ENCODE peak calls at places on chromosomes 4 and X, in ten cellular contexts. One of them, this sample, is unnamed.

GRCh38 chr4:44160776-44161377 is 287.7 kb downstream of the KCTD8 start:
- DNase-seq in HepG2: no peak
- DNase-seq in endothelial cell of umbilical vein: peak; percentile 71
- DNase-seq in mammary epithelial cell: peak; percentile 49
- DNase-seq in DND-41: no peak
- DNase-seq in astrocyte: no peak
- DNase-seq in neural progenitor cell: no peak
- DNase-seq in PC-3: no peak
- DNase-seq in MM.1S: no peak
- DNase-seq in fibroblast of lung: no peak
- DNase-seq in this sample: no peak

GRCh38 chr4:147822128-147822527 is 90.2 kb downstream of the ARHGAP10 start:
- DNase-seq in HepG2: peak; percentile 39
- DNase-seq in endothelial cell of umbilical vein: peak; percentile 37
- DNase-seq in mammary epithelial cell: peak; percentile 98
- DNase-seq in DND-41: no peak
- DNase-seq in astrocyte: peak; percentile 65
- DNase-seq in neural progenitor cell: no peak
- DNase-seq in PC-3: no peak
- DNase-seq in MM.1S: no peak
- DNase-seq in fibroblast of lung: peak; percentile 89
- DNase-seq in this sample: peak; percentile 27

GRCh38 chr4:98617358-98618047 is 40.9 kb downstream of the TSPAN5 start:
- DNase-seq in HepG2: no peak
- DNase-seq in endothelial cell of umbilical vein: peak; percentile 49
- DNase-seq in mammary epithelial cell: no peak
- DNase-seq in DND-41: no peak
- DNase-seq in astrocyte: no peak
- DNase-seq in neural progenitor cell: no peak
- DNase-seq in PC-3: no peak
- DNase-seq in MM.1S: no peak
- DNase-seq in fibroblast of lung: no peak
- DNase-seq in this sample: no peak

GRCh38 chr4:109162759-109163158 is 139.7 kb downstream of the COL25A1 start:
- DNase-seq in HepG2: no peak
- DNase-seq in endothelial cell of umbilical vein: no peak
- DNase-seq in mammary epithelial cell: no peak
- DNase-seq in DND-41: no peak
- DNase-seq in astrocyte: no peak
- DNase-seq in neural progenitor cell: no peak
- DNase-seq in PC-3: no peak
- DNase-seq in MM.1S: no peak
- DNase-seq in fibroblast of lung: no peak
- DNase-seq in this sample: no peak

GRCh38 chrX:103792916-103793540 is 16.4 kb downstream of the PLP1 start:
- DNase-seq in HepG2: no peak
- DNase-seq in endothelial cell of umbilical vein: no peak
- DNase-seq in mammary epithelial cell: peak; percentile 77
- DNase-seq in DND-41: no peak
- DNase-seq in astrocyte: peak; percentile 67
- DNase-seq in neural progenitor cell: no peak
- DNase-seq in PC-3: peak; percentile 82
- DNase-seq in MM.1S: no peak
- DNase-seq in fibroblast of lung: peak; percentile 85
- DNase-seq in this sample: peak; percentile 80

GRCh38 chrX:19751068-19751467 is 136.3 kb downstream of the SH3KBP1 start:
- DNase-seq in HepG2: no peak
- DNase-seq in endothelial cell of umbilical vein: no peak
- DNase-seq in mammary epithelial cell: no peak
- DNase-seq in DND-41: peak; percentile 37
- DNase-seq in astrocyte: no peak
- DNase-seq in neural progenitor cell: peak; percentile 28
- DNase-seq in PC-3: peak; percentile 1
- DNase-seq in MM.1S: no peak
- DNase-seq in fibroblast of lung: no peak
- DNase-seq in this sample: peak; percentile 6

GRCh38 chr4:57110635-57111546 is 706 bp upstream of the IGFBP7 start:
- DNase-seq in HepG2: no peak
- DNase-seq in endothelial cell of umbilical vein: peak; percentile 82
- DNase-seq in mammary epithelial cell: peak; percentile 64
- DNase-seq in DND-41: peak; percentile 48
- DNase-seq in astrocyte: peak; percentile 80
- DNase-seq in neural progenitor cell: peak; percentile 81
- DNase-seq in PC-3: no peak
- DNase-seq in MM.1S: peak; percentile 75
- DNase-seq in fibroblast of lung: peak; percentile 70
- DNase-seq in this sample: peak; percentile 74

GRCh38 chrX:130060122-130061069 is 49.9 kb downstream of the ELF4 start:
- DNase-seq in HepG2: peak; percentile 30
- DNase-seq in endothelial cell of umbilical vein: peak; percentile 59
- DNase-seq in mammary epithelial cell: peak; percentile 67
- DNase-seq in DND-41: peak; percentile 75
- DNase-seq in astrocyte: peak; percentile 11
- DNase-seq in neural progenitor cell: peak; percentile 85
- DNase-seq in PC-3: peak; percentile 86
- DNase-seq in MM.1S: peak; percentile 77
- DNase-seq in fibroblast of lung: peak; percentile 53
- DNase-seq in this sample: peak; percentile 79

GRCh38 chr4:39721788-39722187 is 23.9 kb downstream of the UBE2K start:
- DNase-seq in HepG2: no peak
- DNase-seq in endothelial cell of umbilical vein: no peak
- DNase-seq in mammary epithelial cell: no peak
- DNase-seq in DND-41: no peak
- DNase-seq in astrocyte: no peak
- DNase-seq in neural progenitor cell: no peak
- DNase-seq in PC-3: no peak
- DNase-seq in MM.1S: no peak
- DNase-seq in fibroblast of lung: no peak
- DNase-seq in this sample: no peak

GRCh38 chr4:94014484-94015136 is 186.1 kb downstream of the ATOH1 start:
- DNase-seq in HepG2: no peak
- DNase-seq in endothelial cell of umbilical vein: no peak
- DNase-seq in mammary epithelial cell: no peak
- DNase-seq in DND-41: no peak
- DNase-seq in astrocyte: no peak
- DNase-seq in neural progenitor cell: no peak
- DNase-seq in PC-3: no peak
- DNase-seq in MM.1S: no peak
- DNase-seq in fibroblast of lung: no peak
- DNase-seq in this sample: no peak

GRCh38 chr4:1310031-1310795 is 20.5 kb downstream of the MAEA start:
- DNase-seq in HepG2: no peak
- DNase-seq in endothelial cell of umbilical vein: no peak
- DNase-seq in mammary epithelial cell: peak; percentile 76
- DNase-seq in DND-41: no peak
- DNase-seq in astrocyte: no peak
- DNase-seq in neural progenitor cell: no peak
- DNase-seq in PC-3: no peak
- DNase-seq in MM.1S: no peak
- DNase-seq in fibroblast of lung: no peak
- DNase-seq in this sample: no peak

GRCh38 chr4:125741825-125742452 is 427.2 kb downstream of the FAT4 start:
- DNase-seq in HepG2: peak; percentile 1
- DNase-seq in endothelial cell of umbilical vein: peak; percentile 61
- DNase-seq in mammary epithelial cell: peak; percentile 20
- DNase-seq in DND-41: no peak
- DNase-seq in astrocyte: peak; percentile 21
- DNase-seq in neural progenitor cell: no peak
- DNase-seq in PC-3: peak; percentile 48
- DNase-seq in MM.1S: peak; percentile 26
- DNase-seq in fibroblast of lung: peak; percentile 67
- DNase-seq in this sample: peak; percentile 65

GRCh38 chrX:19121898-19122640 is at the start of gene ADGRG2:
- DNase-seq in HepG2: no peak
- DNase-seq in endothelial cell of umbilical vein: peak; percentile 1
- DNase-seq in mammary epithelial cell: peak; percentile 25
- DNase-seq in DND-41: no peak
- DNase-seq in astrocyte: peak; percentile 7
- DNase-seq in neural progenitor cell: peak; percentile 68
- DNase-seq in PC-3: peak; percentile 48
- DNase-seq in MM.1S: no peak
- DNase-seq in fibroblast of lung: peak; percentile 24
- DNase-seq in this sample: peak; percentile 42

GRCh38 chr4:139762715-139763114 is 97.1 kb downstream of the MGST2 start:
- DNase-seq in HepG2: no peak
- DNase-seq in endothelial cell of umbilical vein: peak; percentile 92
- DNase-seq in mammary epithelial cell: no peak
- DNase-seq in DND-41: no peak
- DNase-seq in astrocyte: no peak
- DNase-seq in neural progenitor cell: no peak
- DNase-seq in PC-3: no peak
- DNase-seq in MM.1S: no peak
- DNase-seq in fibroblast of lung: no peak
- DNase-seq in this sample: no peak

GRCh38 chrX:24405959-24406358 is 45.5 kb downstream of the SUPT20HL1 start:
- DNase-seq in HepG2: no peak
- DNase-seq in endothelial cell of umbilical vein: no peak
- DNase-seq in mammary epithelial cell: no peak
- DNase-seq in DND-41: no peak
- DNase-seq in astrocyte: no peak
- DNase-seq in neural progenitor cell: no peak
- DNase-seq in PC-3: no peak
- DNase-seq in MM.1S: no peak
- DNase-seq in fibroblast of lung: no peak
- DNase-seq in this sample: no peak

GRCh38 chr4:87042221-87042620 is 107.4 kb downstream of the AFF1 start:
- DNase-seq in HepG2: no peak
- DNase-seq in endothelial cell of umbilical vein: no peak
- DNase-seq in mammary epithelial cell: no peak
- DNase-seq in DND-41: no peak
- DNase-seq in astrocyte: no peak
- DNase-seq in neural progenitor cell: no peak
- DNase-seq in PC-3: no peak
- DNase-seq in MM.1S: no peak
- DNase-seq in fibroblast of lung: no peak
- DNase-seq in this sample: no peak

DNA sequence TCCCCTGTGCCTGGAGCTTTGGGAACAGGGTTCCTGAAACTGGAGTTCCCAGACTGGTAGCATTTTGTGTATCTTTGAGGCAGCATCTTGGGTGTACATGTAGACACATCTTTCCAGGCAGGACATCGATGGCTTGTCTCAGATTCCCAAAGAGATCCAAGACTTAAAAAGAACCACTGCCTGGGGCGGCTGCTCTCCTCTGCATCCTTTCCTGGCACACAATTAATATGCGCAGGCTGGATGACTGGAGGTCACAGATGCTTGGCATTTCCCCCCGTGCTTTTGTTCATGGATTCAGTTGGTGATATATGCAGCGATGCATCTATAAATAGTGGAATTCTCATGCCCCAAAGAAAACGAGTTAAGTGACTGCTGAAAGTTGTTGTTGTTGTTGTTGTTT is 80.5 kb downstream of the CLDN34 start:
- DNase-seq in HepG2: no peak
- DNase-seq in endothelial cell of umbilical vein: peak; percentile 40
- DNase-seq in mammary epithelial cell: no peak
- DNase-seq in DND-41: no peak
- DNase-seq in astrocyte: no peak
- DNase-seq in neural progenitor cell: peak; percentile 15
- DNase-seq in PC-3: no peak
- DNase-seq in MM.1S: no peak
- DNase-seq in fibroblast of lung: no peak
- DNase-seq in this sample: peak; percentile 14
- H3K9ac ChIP-seq in HepG2: no peak overlapping the region
- H3K9ac ChIP-seq in endothelial cell of umbilical vein: peak overlapping the region; percentile 69
- H3K9ac ChIP-seq in mammary epithelial cell: no peak overlapping the region
- H3K9ac ChIP-seq in DND-41: no peak overlapping the region
- H3K9ac ChIP-seq in astrocyte: no peak overlapping the region
- H3K9ac ChIP-seq in neural progenitor cell: no peak overlapping the region
- H3K9ac ChIP-seq in PC-3: no peak overlapping the region
- H3K9ac ChIP-seq in MM.1S: no peak overlapping the region
- H3K9ac ChIP-seq in fibroblast of lung: no peak overlapping the region
- H3K9ac ChIP-seq in this sample: no peak overlapping the region

DNA sequence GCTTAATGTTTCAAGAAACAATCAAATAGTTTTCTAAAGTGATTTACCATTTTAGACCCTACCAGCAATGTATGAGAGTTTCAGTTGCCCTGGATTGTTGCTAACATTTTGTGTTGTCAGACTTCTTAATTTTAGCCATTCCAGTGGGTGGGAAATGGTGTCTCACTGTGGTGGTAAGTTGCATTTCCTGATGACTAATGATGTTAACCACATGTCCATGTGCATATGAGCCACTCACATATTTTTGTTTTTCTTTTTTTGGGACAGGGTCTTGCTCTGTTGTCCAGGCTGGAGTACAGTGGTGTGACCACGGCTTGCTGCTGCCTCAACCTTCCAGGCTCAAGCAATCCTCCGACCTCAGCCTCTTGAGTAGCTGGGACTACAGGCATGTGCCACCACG is 48.3 kb downstream of the MED28 start:
- DNase-seq in HepG2: no peak
- DNase-seq in endothelial cell of umbilical vein: no peak
- DNase-seq in mammary epithelial cell: peak; percentile 48
- DNase-seq in DND-41: no peak
- DNase-seq in astrocyte: peak; percentile 25
- DNase-seq in neural progenitor cell: no peak
- DNase-seq in PC-3: peak; percentile 28
- DNase-seq in MM.1S: peak; percentile 27
- DNase-seq in fibroblast of lung: peak; percentile 6
- DNase-seq in this sample: peak; percentile 47
- H3K4me1 ChIP-seq in HepG2: peaks cover 17% of the 10 kb centered on the region
- H3K4me1 ChIP-seq in endothelial cell of umbilical vein: no peaks in the 10 kb centered on the region
- H3K4me1 ChIP-seq in mammary epithelial cell: no peaks in the 10 kb centered on the region
- H3K4me1 ChIP-seq in DND-41: no peaks in the 10 kb centered on the region
- H3K4me1 ChIP-seq in astrocyte: no peaks in the 10 kb centered on the region
- H3K4me1 ChIP-seq in neural progenitor cell: no peaks in the 10 kb centered on the region
- H3K4me1 ChIP-seq in PC-3: no peaks in the 10 kb centered on the region
- H3K4me1 ChIP-seq in MM.1S: peaks cover 3% of the 10 kb centered on the region
- H3K4me1 ChIP-seq in fibroblast of lung: no peaks in the 10 kb centered on the region
- H3K4me1 ChIP-seq in this sample: no peaks in the 10 kb centered on the region

GRCh38 chr4:15341022-15341732 is 86.7 kb upstream of the C1QTNF7 start:
- DNase-seq in HepG2: no peak
- DNase-seq in endothelial cell of umbilical vein: no peak
- DNase-seq in mammary epithelial cell: no peak
- DNase-seq in DND-41: no peak
- DNase-seq in astrocyte: no peak
- DNase-seq in neural progenitor cell: no peak
- DNase-seq in PC-3: no peak
- DNase-seq in MM.1S: no peak
- DNase-seq in fibroblast of lung: no peak
- DNase-seq in this sample: no peak
- TF ChIP-seq EZH2 in HepG2: no peak
- TF ChIP-seq EZH2 in endothelial cell of umbilical vein: no peak
- TF ChIP-seq EZH2 in mammary epithelial cell: no peak
- TF ChIP-seq EZH2 in DND-41: no peak
- TF ChIP-seq EZH2 in astrocyte: no peak
- TF ChIP-seq EZH2 in neural progenitor cell: no peak
- TF ChIP-seq EZH2 in PC-3: no peak
- TF ChIP-seq EZH2 in MM.1S: no peak
- TF ChIP-seq EZH2 in fibroblast of lung: no peak
- TF ChIP-seq EZH2 in this sample: no peak

DNA sequence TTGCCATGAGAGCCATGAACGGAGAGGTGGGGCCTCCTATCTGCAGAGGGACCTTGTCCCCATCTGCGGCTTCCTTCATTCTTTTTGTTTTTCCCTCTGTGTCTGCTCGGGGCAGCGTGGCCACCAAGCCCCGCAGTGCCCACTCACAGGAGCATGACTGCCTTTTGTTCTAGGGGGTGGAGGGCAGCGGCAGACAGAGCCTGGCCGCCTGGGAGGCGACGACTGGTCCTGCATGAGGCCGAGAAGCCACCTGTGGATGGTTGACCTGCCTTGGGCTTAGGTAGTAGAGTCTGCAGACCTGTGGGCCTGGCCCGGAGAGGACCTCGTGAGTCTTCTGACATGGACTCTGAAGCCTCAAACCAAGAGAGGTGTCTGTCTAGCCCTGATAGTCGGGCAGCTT is 1.4 kb downstream of the RBM3 start:
- DNase-seq in HepG2: no peak
- DNase-seq in endothelial cell of umbilical vein: no peak
- DNase-seq in mammary epithelial cell: no peak
- DNase-seq in DND-41: no peak
- DNase-seq in astrocyte: no peak
- DNase-seq in neural progenitor cell: no peak
- DNase-seq in PC-3: no peak
- DNase-seq in MM.1S: no peak
- DNase-seq in fibroblast of lung: no peak
- DNase-seq in this sample: no peak
- H3K9ac ChIP-seq in HepG2: peak overlapping the region; percentile 97
- H3K9ac ChIP-seq in endothelial cell of umbilical vein: peak overlapping the region; percentile 98
- H3K9ac ChIP-seq in mammary epithelial cell: peak overlapping the region; percentile 87
- H3K9ac ChIP-seq in DND-41: peak overlapping the region; percentile 91
- H3K9ac ChIP-seq in astrocyte: peak overlapping the region; percentile 100
- H3K9ac ChIP-seq in neural progenitor cell: no peak overlapping the region
- H3K9ac ChIP-seq in PC-3: peak overlapping the region; percentile 100
- H3K9ac ChIP-seq in MM.1S: peak overlapping the region; percentile 100
- H3K9ac ChIP-seq in fibroblast of lung: peak overlapping the region; percentile 100
- H3K9ac ChIP-seq in this sample: peak overlapping the region; percentile 100